ENCODE peak calls at places on chromosomes 1 and 21, in ten cellular contexts. C is nucleus accumbens; K is NCI-H748 treated with DMSO at 0.1 percent for 48 hours; P is stimulated activated CD8-positive, alpha-beta memory T cell treated with anti-CD3 and anti-CD28 coated beads, Interleukin-4, amount 100 ng/mL, for 1 hour; L is endothelial cell; H is NCI-H146; O is effector CD4-positive, alpha-beta T cell; N is activated CD4-positive, alpha-beta T cell treated with anti-CD3 and anti-CD28 coated beads, Interleukin-2, amount 50 U/mL, for 48 hours; J is activated CD8-positive, alpha-beta memory T cell treated with anti-CD3 and anti-CD28 coated beads, Interleukin-2, amount 50 U/mL, for 48 hours; F is EL. B is an unnamed sample.
A peak's percentile ranks its signal among the peaks of the same experiment; 100 is the strongest.

GRCh38 chr1:162150112-162150511 is 80.6 kb downstream of the NOS1AP start:
- DNase-seq in C (no peak), K (no peak), P (no peak), L (no peak), H (no peak), O (no peak), N (no peak), J (no peak), F (no peak), B (no peak)

GRCh38 chr1:15137807-15138206 is 15.7 kb upstream of the TMEM51 start:
- DNase-seq in C (no peak), K (no peak), P (no peak), L (no peak), H (no peak), O (no peak), N (no peak), J (no peak), F (no peak), B (no peak)

GRCh38 chr1:199667079-199667478 is 360.4 kb upstream of the NR5A2 start:
- DNase-seq in C (no peak), K (no peak), P (no peak), L (no peak), H (no peak), O (no peak), N (no peak), J (no peak), F (no peak), B (no peak)

GRCh38 chr1:27297903-27298302 is 24.1 kb upstream of the TMEM222 start:
- DNase-seq in C (no peak), K (no peak), P (no peak), L (no peak), H (no peak), O (no peak), N (no peak), J (no peak), F (no peak), B (no peak)

GRCh38 chr1:96782861-96783260 is 61.3 kb downstream of the PTBP2 start:
- DNase-seq in C (no peak), K (no peak), P (no peak), L (no peak), H (no peak), O (no peak), N (no peak), J (no peak), F (no peak), B (no peak)

GRCh38 chr1:183278736-183279591 is 92.9 kb downstream of the LAMC2 start:
- DNase-seq in C (no peak), K (no peak), P (no peak), L (no peak), H (no peak), O (no peak), N (no peak), J (no peak), F (peak; percentile 95), B (no peak)

GRCh38 chr1:186304982-186305949 is 69.8 kb downstream of the TPR start:
- DNase-seq in C (no peak), K (peak; percentile 2), P (no peak), L (no peak), H (peak; percentile 3), O (no peak), N (no peak), J (no peak), F (peak; percentile 47), B (peak; percentile 55)

GRCh38 chr1:107141491-107142369 is 891 bp downstream of the NTNG1 start:
- DNase-seq in C (no peak), K (peak; percentile 46), P (no peak), L (peak; percentile 28), H (peak; percentile 83), O (no peak), N (peak; percentile 2), J (peak; percentile 54), F (peak; percentile 65), B (peak; percentile 16)

GRCh38 chr1:85321237-85321964 is 45.0 kb upstream of the BCL10 start:
- DNase-seq in C (no peak), K (no peak), P (no peak), L (no peak), H (no peak), O (no peak), N (peak; percentile 29), J (no peak), F (peak; percentile 93), B (no peak)

GRCh38 chr1:224564491-224565084 is 51.5 kb upstream of the CNIH3 start:
- DNase-seq in C (no peak), K (no peak), P (no peak), L (no peak), H (no peak), O (no peak), N (no peak), J (no peak), F (no peak), B (no peak)

GRCh38 chr1:77370161-77370560 is 88.3 kb downstream of the AK5 start:
- DNase-seq in C (no peak), K (no peak), P (no peak), L (no peak), H (no peak), O (no peak), N (no peak), J (no peak), F (no peak), B (no peak)

GRCh38 chr1:223074901-223075300 is 68.1 kb downstream of the TLR5 start:
- DNase-seq in C (no peak), K (no peak), P (no peak), L (no peak), H (no peak), O (no peak), N (no peak), J (no peak), F (no peak), B (no peak)

GRCh38 chr21:45556645-45557601 is 14.7 kb upstream of the SLC19A1 start:
- DNase-seq in C (no peak), K (no peak), P (no peak), L (no peak), H (no peak), O (no peak), N (no peak), J (no peak), F (no peak), B (peak; percentile 27)

GRCh38 chr1:7868085-7868780 is 15.4 kb upstream of the UTS2 start:
- DNase-seq in C (no peak), K (no peak), P (no peak), L (no peak), H (no peak), O (no peak), N (no peak), J (no peak), F (no peak), B (no peak)

GRCh38 chr1:108107658-108108057 is 92.5 kb downstream of the SLC25A24 start:
- DNase-seq in C (no peak), K (no peak), P (no peak), L (no peak), H (no peak), O (no peak), N (peak; percentile 61), J (no peak), F (peak; percentile 78), B (no peak)

GRCh38 chr1:222048030-222048632 is 306.2 kb upstream of the DUSP10 start:
- DNase-seq in C (no peak), K (no peak), P (no peak), L (no peak), H (no peak), O (no peak), N (no peak), J (no peak), F (peak; percentile 70), B (no peak)

GRCh38 chr1:80453775-80454174 is 1347.0 kb upstream of the ADGRL2 start:
- DNase-seq in C (no peak), K (no peak), P (no peak), L (no peak), H (no peak), O (no peak), N (no peak), J (no peak), F (no peak), B (no peak)

GRCh38 chr1:20373286-20373685 is 82.6 kb downstream of the VWA5B1 start:
- DNase-seq in C (no peak), K (no peak), P (no peak), L (no peak), H (no peak), O (no peak), N (no peak), J (no peak), F (no peak), B (no peak)

GRCh38 chr21:45074048-45074817 is at the start of gene ADARB1:
- DNase-seq in C (peak; percentile 53), K (peak; percentile 60), P (no peak), L (peak; percentile 54), H (peak; percentile 46), O (peak; percentile 51), N (peak; percentile 57), J (peak; percentile 84), F (peak; percentile 66), B (peak; percentile 97)

GRCh38 chr21:34989337-34990151 is 59.6 kb downstream of the RUNX1 start:
- DNase-seq in C (no peak), K (no peak), P (no peak), L (no peak), H (no peak), O (no peak), N (peak; percentile 66), J (no peak), F (no peak), B (no peak)

GRCh38 chr1:203187306-203188264 is 1.1 kb upstream of the CHI3L1 start:
- DNase-seq in C (no peak), K (no peak), P (no peak), L (no peak), H (no peak), O (no peak), N (no peak), J (no peak), F (no peak), B (no peak)

GRCh38 chr1:54611621-54612020 is 11.7 kb downstream of the FAM151A start:
- DNase-seq in C (no peak), K (no peak), P (no peak), L (no peak), H (no peak), O (no peak), N (no peak), J (no peak), F (no peak), B (no peak)

GRCh38 chr1:205435904-205436573 is 14.2 kb upstream of the LEMD1 start:
- DNase-seq in C (peak; percentile 18), K (no peak), P (no peak), L (no peak), H (peak; percentile 24), O (no peak), N (no peak), J (no peak), F (no peak), B (no peak)

GRCh38 chr1:19462781-19463180 is 22.6 kb downstream of the CAPZB start:
- DNase-seq in C (no peak), K (no peak), P (no peak), L (no peak), H (no peak), O (no peak), N (no peak), J (no peak), F (no peak), B (no peak)

GRCh38 chr1:17409391-17409811 is 30.1 kb downstream of the RCC2 start:
- DNase-seq in C (no peak), K (no peak), P (no peak), L (no peak), H (no peak), O (no peak), N (no peak), J (no peak), F (no peak), B (no peak)

GRCh38 chr1:204859885-204860284 is 10.8 kb upstream of the NFASC start:
- DNase-seq in C (no peak), K (no peak), P (no peak), L (no peak), H (no peak), O (no peak), N (no peak), J (no peak), F (no peak), B (peak; percentile 70)

GRCh38 chr1:200081982-200082272 is 54.4 kb downstream of the NR5A2 start:
- DNase-seq in C (no peak), K (no peak), P (no peak), L (no peak), H (no peak), O (no peak), N (no peak), J (no peak), F (no peak), B (no peak)

GRCh38 chr1:111214086-111214801 is 13.3 kb upstream of the CHI3L2 start:
- DNase-seq in C (no peak), K (peak; percentile 21), P (no peak), L (no peak), H (peak; percentile 66), O (no peak), N (no peak), J (no peak), F (no peak), B (no peak)

B was measured in K562.